ENCODE peak calls at places on chromosomes 6 and 20, in five cellular contexts. One of them, this sample, is unnamed.

GRCh38 chr6:81226957-81227356 is 525.5 kb downstream of the TENT5A start:
- DNase-seq in GM06990: no peak
- DNase-seq in hepatocyte: no peak
- DNase-seq in RWPE2: no peak
- DNase-seq in choroid plexus epithelial cell: no peak
- DNase-seq in this sample: no peak

GRCh38 chr20:44963325-44964215 is 2.7 kb upstream of the STK4 start:
- DNase-seq in GM06990: no peak
- DNase-seq in hepatocyte: no peak
- DNase-seq in RWPE2: no peak
- DNase-seq in choroid plexus epithelial cell: no peak
- DNase-seq in this sample: no peak

GRCh38 chr6:30568245-30568644 is 3.0 kb upstream of the ABCF1 start:
- DNase-seq in GM06990: no peak
- DNase-seq in hepatocyte: no peak
- DNase-seq in RWPE2: no peak
- DNase-seq in choroid plexus epithelial cell: no peak
- DNase-seq in this sample: no peak

GRCh38 chr6:149045404-149045803 is 272.1 kb upstream of the TAB2 start:
- DNase-seq in GM06990: no peak
- DNase-seq in hepatocyte: no peak
- DNase-seq in RWPE2: no peak
- DNase-seq in choroid plexus epithelial cell: no peak
- DNase-seq in this sample: no peak

GRCh38 chr6:10837009-10837691 is 1.2 kb downstream of the MAK start:
- DNase-seq in GM06990: no peak
- DNase-seq in hepatocyte: peak; percentile 12
- DNase-seq in RWPE2: no peak
- DNase-seq in choroid plexus epithelial cell: peak; percentile 6
- DNase-seq in this sample: peak; percentile 1

GRCh38 chr20:60334936-60335335 is 376.7 kb downstream of the CDH26 start:
- DNase-seq in GM06990: no peak
- DNase-seq in hepatocyte: no peak
- DNase-seq in RWPE2: no peak
- DNase-seq in choroid plexus epithelial cell: no peak
- DNase-seq in this sample: no peak

GRCh38 chr6:45835725-45836437 is 179.8 kb downstream of the CLIC5 start:
- DNase-seq in GM06990: no peak
- DNase-seq in hepatocyte: no peak
- DNase-seq in RWPE2: no peak
- DNase-seq in choroid plexus epithelial cell: peak; percentile 40
- DNase-seq in this sample: no peak

GRCh38 chr20:15214051-15214450 is 876.6 kb upstream of the FLRT3 start:
- DNase-seq in GM06990: no peak
- DNase-seq in hepatocyte: no peak
- DNase-seq in RWPE2: no peak
- DNase-seq in choroid plexus epithelial cell: no peak
- DNase-seq in this sample: no peak

GRCh38 chr6:29826271-29826670 is 1.4 kb upstream of the HLA-G start:
- DNase-seq in GM06990: no peak
- DNase-seq in hepatocyte: no peak
- DNase-seq in RWPE2: no peak
- DNase-seq in choroid plexus epithelial cell: no peak
- DNase-seq in this sample: no peak

GRCh38 chr6:97111243-97111642 is 171.8 kb downstream of the MMS22L start:
- DNase-seq in GM06990: no peak
- DNase-seq in hepatocyte: no peak
- DNase-seq in RWPE2: no peak
- DNase-seq in choroid plexus epithelial cell: no peak
- DNase-seq in this sample: no peak

GRCh38 chr6:157244175-157244574 is 79.1 kb downstream of the TMEM242 start:
- DNase-seq in GM06990: no peak
- DNase-seq in hepatocyte: peak; percentile 53
- DNase-seq in RWPE2: no peak
- DNase-seq in choroid plexus epithelial cell: peak; percentile 70
- DNase-seq in this sample: peak; percentile 24

GRCh38 chr6:132719736-132720448 is 6.0 kb upstream of the VNN1 start:
- DNase-seq in GM06990: no peak
- DNase-seq in hepatocyte: peak; percentile 50
- DNase-seq in RWPE2: no peak
- DNase-seq in choroid plexus epithelial cell: no peak
- DNase-seq in this sample: no peak

GRCh38 chr6:153814136-153814535 is 224.9 kb upstream of the OPRM1 start:
- DNase-seq in GM06990: no peak
- DNase-seq in hepatocyte: no peak
- DNase-seq in RWPE2: no peak
- DNase-seq in choroid plexus epithelial cell: no peak
- DNase-seq in this sample: no peak

GRCh38 chr20:41482647-41483552 is 116.3 kb upstream of the EMILIN3 start:
- DNase-seq in GM06990: no peak
- DNase-seq in hepatocyte: no peak
- DNase-seq in RWPE2: no peak
- DNase-seq in choroid plexus epithelial cell: peak; percentile 86
- DNase-seq in this sample: peak; percentile 73

GRCh38 chr20:5002077-5002413 is 735 bp upstream of the SLC23A2 start:
- DNase-seq in GM06990: no peak
- DNase-seq in hepatocyte: no peak
- DNase-seq in RWPE2: no peak
- DNase-seq in choroid plexus epithelial cell: no peak
- DNase-seq in this sample: no peak

GRCh38 chr6:21468487-21468886 is 125.1 kb upstream of the SOX4 start:
- DNase-seq in GM06990: no peak
- DNase-seq in hepatocyte: no peak
- DNase-seq in RWPE2: no peak
- DNase-seq in choroid plexus epithelial cell: no peak
- DNase-seq in this sample: no peak

GRCh38 chr6:145373826-145374225 is 361.5 kb downstream of the EPM2A start:
- DNase-seq in GM06990: no peak
- DNase-seq in hepatocyte: no peak
- DNase-seq in RWPE2: no peak
- DNase-seq in choroid plexus epithelial cell: no peak
- DNase-seq in this sample: no peak

GRCh38 chr6:19477563-19477962 is 359.6 kb upstream of the ID4 start:
- DNase-seq in GM06990: no peak
- DNase-seq in hepatocyte: no peak
- DNase-seq in RWPE2: no peak
- DNase-seq in choroid plexus epithelial cell: no peak
- DNase-seq in this sample: no peak

GRCh38 chr6:5215181-5215580 is 45.6 kb downstream of the LYRM4 start:
- DNase-seq in GM06990: no peak
- DNase-seq in hepatocyte: no peak
- DNase-seq in RWPE2: no peak
- DNase-seq in choroid plexus epithelial cell: no peak
- DNase-seq in this sample: no peak

GRCh38 chr20:57535297-57535696 is 10.4 kb upstream of the CTCFL start:
- DNase-seq in GM06990: no peak
- DNase-seq in hepatocyte: no peak
- DNase-seq in RWPE2: no peak
- DNase-seq in choroid plexus epithelial cell: no peak
- DNase-seq in this sample: no peak

GRCh38 chr6:21808045-21808470 is 214.5 kb downstream of the SOX4 start:
- DNase-seq in GM06990: no peak
- DNase-seq in hepatocyte: no peak
- DNase-seq in RWPE2: no peak
- DNase-seq in choroid plexus epithelial cell: peak; percentile 64
- DNase-seq in this sample: peak; percentile 65

GRCh38 chr20:62332989-62333819 is 30.4 kb downstream of the ADRM1 start:
- DNase-seq in GM06990: no peak
- DNase-seq in hepatocyte: no peak
- DNase-seq in RWPE2: peak; percentile 91
- DNase-seq in choroid plexus epithelial cell: no peak
- DNase-seq in this sample: no peak

GRCh38 chr6:65461121-65461520 is 245.9 kb downstream of the EYS start:
- DNase-seq in GM06990: no peak
- DNase-seq in hepatocyte: peak; percentile 12
- DNase-seq in RWPE2: no peak
- DNase-seq in choroid plexus epithelial cell: peak; percentile 1
- DNase-seq in this sample: no peak

DNA sequence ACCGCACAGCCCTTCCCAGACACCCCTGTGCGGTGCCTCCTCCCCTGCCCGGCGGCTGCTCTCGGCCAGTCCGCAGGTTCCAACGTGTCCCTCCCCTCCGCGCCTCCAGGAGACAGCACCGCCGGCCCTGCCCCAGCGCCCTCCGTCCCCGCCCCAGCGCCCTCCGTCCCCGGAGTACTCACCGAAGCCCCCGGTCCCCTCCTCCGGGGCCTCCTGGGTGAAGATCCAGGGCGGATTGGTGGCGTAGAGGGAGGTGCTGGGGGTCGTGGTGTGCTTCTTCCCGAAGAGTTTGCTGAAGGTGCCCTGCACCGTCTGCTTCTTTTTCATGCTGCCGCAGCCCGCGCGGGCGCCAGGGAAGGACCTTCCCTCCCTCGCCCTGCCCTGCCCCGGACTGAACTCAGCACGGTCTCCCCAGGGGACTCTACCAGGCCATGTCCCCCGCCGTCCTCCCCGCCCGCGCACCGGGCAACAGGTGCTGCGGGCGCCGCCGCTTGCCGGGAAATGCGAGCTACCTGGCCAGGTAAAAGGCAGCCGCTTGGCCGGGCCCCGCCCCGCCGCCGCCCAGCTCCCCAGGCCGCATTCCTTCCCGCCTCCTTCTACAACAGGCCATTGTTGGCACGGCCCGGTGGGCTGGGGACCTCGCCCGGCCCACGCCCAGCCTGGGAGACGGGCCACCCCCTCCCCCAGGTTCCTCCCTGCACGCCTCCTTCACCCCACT is at the start of gene C6orf132:
- DNase-seq in GM06990: no peak
- DNase-seq in hepatocyte: peak; percentile 86
- DNase-seq in RWPE2: peak; percentile 84
- DNase-seq in choroid plexus epithelial cell: peak; percentile 60
- DNase-seq in this sample: no peak
- H3K4me3 ChIP-seq in GM06990: no peak within 1 kb of the TSS
- H3K4me3 ChIP-seq in hepatocyte: peak within 1 kb of the TSS; percentile 93
- H3K4me3 ChIP-seq in RWPE2: peak within 1 kb of the TSS; percentile 89
- H3K4me3 ChIP-seq in choroid plexus epithelial cell: peak within 1 kb of the TSS; percentile 71
- H3K4me3 ChIP-seq in this sample: peak within 1 kb of the TSS; percentile 70

GRCh38 chr6:8193541-8193940 is 91.2 kb upstream of the EEF1E1 start:
- DNase-seq in GM06990: no peak
- DNase-seq in hepatocyte: no peak
- DNase-seq in RWPE2: no peak
- DNase-seq in choroid plexus epithelial cell: peak; percentile 18
- DNase-seq in this sample: no peak

GRCh38 chr6:8192597-8192996 is 90.2 kb upstream of the EEF1E1 start:
- DNase-seq in GM06990: no peak
- DNase-seq in hepatocyte: no peak
- DNase-seq in RWPE2: no peak
- DNase-seq in choroid plexus epithelial cell: no peak
- DNase-seq in this sample: no peak

GRCh38 chr6:8195714-8196104 is 93.4 kb upstream of the EEF1E1 start:
- DNase-seq in GM06990: no peak
- DNase-seq in hepatocyte: no peak
- DNase-seq in RWPE2: no peak
- DNase-seq in choroid plexus epithelial cell: no peak
- DNase-seq in this sample: no peak

GRCh38 chr6:8194499-8194898 is 92.2 kb upstream of the EEF1E1 start:
- DNase-seq in GM06990: no peak
- DNase-seq in hepatocyte: no peak
- DNase-seq in RWPE2: no peak
- DNase-seq in choroid plexus epithelial cell: peak; percentile 13
- DNase-seq in this sample: peak; percentile 33

DNA sequence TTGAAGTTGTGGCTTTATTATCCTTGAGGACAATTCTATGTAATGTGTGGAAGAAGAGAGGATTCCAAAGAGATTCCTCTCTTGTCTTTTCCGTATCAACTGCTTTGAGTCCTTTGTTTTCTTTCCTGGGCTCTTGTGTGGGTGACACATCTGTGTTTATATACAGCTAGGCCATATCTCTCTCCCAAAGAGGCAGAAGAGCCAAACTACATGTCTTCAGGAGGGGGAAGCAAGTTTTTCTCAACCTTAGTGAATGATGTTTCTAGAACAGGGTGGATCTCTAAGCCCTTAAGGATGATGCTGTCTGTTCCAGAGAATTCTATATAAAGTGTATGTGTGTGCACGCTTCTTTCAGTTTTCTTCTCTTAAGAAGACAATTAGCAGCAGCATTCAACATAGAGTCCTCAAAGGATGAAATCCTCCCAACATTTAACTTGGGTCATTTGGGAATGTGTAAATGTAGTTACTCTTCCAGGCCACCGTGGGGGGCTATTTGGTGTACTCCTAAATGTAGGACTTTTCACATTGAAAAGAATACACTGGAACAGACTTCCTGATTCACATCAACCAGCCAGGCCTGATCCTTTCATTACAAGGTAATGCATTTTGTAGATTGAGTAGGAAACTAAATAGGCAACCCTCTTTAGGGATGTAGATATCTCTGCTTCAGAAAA is 92.8 kb upstream of the EEF1E1 start:
- DNase-seq in GM06990: no peak
- DNase-seq in hepatocyte: peak; percentile 24
- DNase-seq in RWPE2: no peak
- DNase-seq in choroid plexus epithelial cell: peak; percentile 18
- DNase-seq in this sample: no peak
- TF ChIP-seq CTCF in GM06990: peak; percentile 11
- TF ChIP-seq CTCF in hepatocyte: no peak
- TF ChIP-seq CTCF in RWPE2: no peak
- TF ChIP-seq CTCF in choroid plexus epithelial cell: peak; percentile 22
- TF ChIP-seq CTCF in this sample: peak; percentile 27

DNA sequence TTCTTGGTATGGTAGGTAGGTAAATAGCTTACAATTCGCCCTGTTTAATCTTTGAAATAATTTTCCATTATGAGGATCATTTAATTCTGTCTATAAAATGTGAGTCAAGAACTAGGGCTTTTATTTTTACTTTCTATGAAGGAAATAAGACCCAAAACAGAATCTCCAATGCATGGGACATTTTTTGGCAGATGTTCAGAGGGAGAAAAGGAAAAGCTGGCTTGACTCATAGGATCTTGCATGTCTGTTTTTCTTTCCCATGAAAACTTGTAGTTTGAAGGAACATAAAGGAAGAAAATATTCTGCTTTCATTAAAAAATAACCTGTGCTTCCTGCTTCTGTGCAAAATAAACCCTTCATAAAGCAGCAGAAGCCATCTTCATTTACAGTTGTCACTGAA is 143.1 kb upstream of the INSM1 start:
- DNase-seq in GM06990: no peak
- DNase-seq in hepatocyte: no peak
- DNase-seq in RWPE2: no peak
- DNase-seq in choroid plexus epithelial cell: no peak
- DNase-seq in this sample: no peak
- H3K4me3 ChIP-seq in GM06990: no peak overlapping the region
- H3K4me3 ChIP-seq in hepatocyte: no peak overlapping the region
- H3K4me3 ChIP-seq in RWPE2: no peak overlapping the region
- H3K4me3 ChIP-seq in choroid plexus epithelial cell: no peak overlapping the region
- H3K4me3 ChIP-seq in this sample: no peak overlapping the region

GRCh38 chr6:68875403-68875802 is 240.3 kb downstream of the ADGRB3 start:
- DNase-seq in GM06990: no peak
- DNase-seq in hepatocyte: no peak
- DNase-seq in RWPE2: no peak
- DNase-seq in choroid plexus epithelial cell: no peak
- DNase-seq in this sample: no peak

GRCh38 chr6:68873236-68873635 is 238.2 kb downstream of the ADGRB3 start:
- DNase-seq in GM06990: no peak
- DNase-seq in hepatocyte: no peak
- DNase-seq in RWPE2: no peak
- DNase-seq in choroid plexus epithelial cell: no peak
- DNase-seq in this sample: no peak

GRCh38 chr6:68874747-68875146 is 239.7 kb downstream of the ADGRB3 start:
- DNase-seq in GM06990: no peak
- DNase-seq in hepatocyte: no peak
- DNase-seq in RWPE2: no peak
- DNase-seq in choroid plexus epithelial cell: no peak
- DNase-seq in this sample: no peak

GRCh38 chr6:68880050-68880449 is 245.0 kb downstream of the ADGRB3 start:
- DNase-seq in GM06990: no peak
- DNase-seq in hepatocyte: no peak
- DNase-seq in RWPE2: no peak
- DNase-seq in choroid plexus epithelial cell: no peak
- DNase-seq in this sample: no peak

GRCh38 chr6:68876792-68877493 is 241.9 kb downstream of the ADGRB3 start:
- DNase-seq in GM06990: peak; percentile 3
- DNase-seq in hepatocyte: peak; percentile 25
- DNase-seq in RWPE2: no peak
- DNase-seq in choroid plexus epithelial cell: peak; percentile 47
- DNase-seq in this sample: no peak
- TF ChIP-seq CTCF in GM06990: peak; percentile 21
- TF ChIP-seq CTCF in hepatocyte: peak; percentile 64
- TF ChIP-seq CTCF in RWPE2: peak; percentile 68
- TF ChIP-seq CTCF in choroid plexus epithelial cell: peak; percentile 46
- TF ChIP-seq CTCF in this sample: no peak